ENCODE peak calls at places on chromosome 6, in ten cellular contexts. Y is IMR-90, M is brain microvascular endothelial cell, W is uterus, R is SK-N-SH, U is body of pancreas, K is mesendoderm, J is lung, O is lower lobe of right lung, X is aorta. L is an unnamed sample.
A peak's percentile ranks its signal among the peaks of the same experiment; 100 is the strongest.

GRCh38 chr6:121794630-121795029 is 359.2 kb downstream of the GJA1 start:
- DNase-seq in Y (peak; percentile 97), M (peak; percentile 95), W (no peak), R (no peak), U (no peak), K (peak; percentile 14), J (no peak), O (no peak), X (peak; percentile 50), L (no peak)

GRCh38 chr6:72626126-72626525 is 4.3 kb downstream of the KCNQ5 start:
- DNase-seq in Y (no peak), M (no peak), W (no peak), R (no peak), U (no peak), K (peak; percentile 19), J (no peak), O (no peak), X (no peak), L (no peak)

GRCh38 chr6:46293641-46294316 is 123.0 kb upstream of the ENPP5 start:
- DNase-seq in Y (no peak), M (no peak), W (no peak), R (no peak), U (no peak), K (no peak), J (no peak), O (no peak), X (no peak), L (no peak)

GRCh38 chr6:30075094-30075986 is at the start of gene RNF39:
- DNase-seq in Y (no peak), M (no peak), W (no peak), R (peak; percentile 60), U (no peak), K (no peak), J (peak; percentile 68), O (peak; percentile 48), X (no peak), L (no peak)

GRCh38 chr6:150229775-150230561 is 87.1 kb downstream of the PPP1R14C start:
- DNase-seq in Y (peak; percentile 56), M (no peak), W (no peak), R (no peak), U (no peak), K (peak; percentile 57), J (no peak), O (no peak), X (no peak), L (no peak)

GRCh38 chr6:52522151-52522626 is 54.7 kb downstream of the TRAM2 start:
- DNase-seq in Y (peak; percentile 79), M (peak; percentile 78), W (peak; percentile 65), R (peak; percentile 39), U (no peak), K (no peak), J (no peak), O (no peak), X (peak; percentile 84), L (no peak)

GRCh38 chr6:30770592-30770991 is 26.2 kb upstream of the IER3 start:
- DNase-seq in Y (no peak), M (no peak), W (no peak), R (no peak), U (no peak), K (no peak), J (no peak), O (no peak), X (no peak), L (no peak)

GRCh38 chr6:45692021-45692420 is 314.3 kb upstream of the SUPT3H start:
- DNase-seq in Y (no peak), M (no peak), W (no peak), R (no peak), U (no peak), K (no peak), J (no peak), O (no peak), X (no peak), L (no peak)

GRCh38 chr6:36973190-36973589 is 12.8 kb downstream of the MTCH1 start:
- DNase-seq in Y (no peak), M (no peak), W (no peak), R (no peak), U (no peak), K (no peak), J (no peak), O (no peak), X (no peak), L (no peak)

GRCh38 chr6:43256670-43257664 is 13.7 kb downstream of the TTBK1 start:
- DNase-seq in Y (no peak), M (no peak), W (no peak), R (no peak), U (no peak), K (no peak), J (no peak), O (no peak), X (no peak), L (no peak)

GRCh38 chr6:80211295-80211694 is 104.8 kb downstream of the BCKDHB start:
- DNase-seq in Y (peak; percentile 14), M (peak; percentile 7), W (no peak), R (no peak), U (no peak), K (no peak), J (no peak), O (no peak), X (no peak), L (no peak)

GRCh38 chr6:107491059-107491609 is 1.2 kb downstream of the SOBP start:
- DNase-seq in Y (peak; percentile 20), M (no peak), W (peak; percentile 65), R (peak; percentile 78), U (peak; percentile 39), K (peak; percentile 61), J (peak; percentile 38), O (peak; percentile 63), X (peak; percentile 81), L (peak; percentile 1)

GRCh38 chr6:149082320-149082719 is 235.2 kb upstream of the TAB2 start:
- DNase-seq in Y (peak; percentile 75), M (peak; percentile 80), W (peak; percentile 81), R (peak; percentile 58), U (peak; percentile 87), K (peak; percentile 72), J (peak; percentile 81), O (peak; percentile 75), X (peak; percentile 88), L (peak; percentile 86)
- H3K27ac ChIP-seq in Y (no peak overlapping the region), M (no peak overlapping the region), W (no peak overlapping the region), R (no peak overlapping the region), U (no peak overlapping the region), K (no peak overlapping the region), J (no peak overlapping the region), O (no peak overlapping the region), X (no peak overlapping the region), L (no peak overlapping the region)

DNA sequence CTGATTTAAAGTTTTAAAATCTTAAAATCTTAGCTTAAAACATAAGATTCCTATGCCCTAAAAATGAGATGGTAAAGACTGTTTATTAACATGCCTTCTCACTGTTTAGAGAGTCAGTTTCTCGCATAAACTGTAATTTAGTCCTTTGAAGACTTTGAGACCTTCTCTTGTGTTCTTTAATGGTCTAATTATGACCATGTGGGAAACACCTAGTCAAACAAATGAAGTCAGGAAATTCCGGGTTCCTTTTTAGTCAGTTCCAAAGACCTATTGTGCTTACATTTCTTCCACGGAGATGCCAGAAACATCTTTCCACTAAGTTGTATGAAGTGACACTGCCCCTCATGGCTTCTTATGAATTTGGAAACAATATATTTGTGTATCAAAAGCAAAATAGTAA is 64.2 kb upstream of the KIF25 start:
- DNase-seq in Y (no peak), M (no peak), W (no peak), R (no peak), U (no peak), K (no peak), J (no peak), O (no peak), X (no peak), L (no peak)
- H3K36me3 ChIP-seq in Y (peaks cover 1% of the 10 kb centered on the region), M (no peaks in the 10 kb centered on the region), W (no peaks in the 10 kb centered on the region), R (peaks cover 38% of the 10 kb centered on the region), U (no peaks in the 10 kb centered on the region), K (no peaks in the 10 kb centered on the region), J (peaks cover 16% of the 10 kb centered on the region), O (peaks cover 38% of the 10 kb centered on the region), X (peaks cover under 1% of the 10 kb centered on the region), L (no peaks in the 10 kb centered on the region)

GRCh38 chr6:133977983-133978895 is 25.2 kb downstream of the TBPL1 start:
- DNase-seq in Y (peak; percentile 86), M (peak; percentile 37), W (peak; percentile 28), R (peak; percentile 33), U (no peak), K (no peak), J (no peak), O (no peak), X (no peak), L (no peak)

GRCh38 chr6:133972388-133972787 is 19.4 kb downstream of the TBPL1 start:
- DNase-seq in Y (no peak), M (no peak), W (no peak), R (no peak), U (no peak), K (no peak), J (no peak), O (no peak), X (no peak), L (no peak)

GRCh38 chr6:133971861-133972260 is 18.8 kb downstream of the TBPL1 start:
- DNase-seq in Y (peak; percentile 36), M (no peak), W (no peak), R (no peak), U (no peak), K (no peak), J (no peak), O (no peak), X (no peak), L (no peak)

GRCh38 chr6:133969285-133969946 is 16.4 kb downstream of the TBPL1 start:
- DNase-seq in Y (no peak), M (no peak), W (no peak), R (no peak), U (no peak), K (no peak), J (no peak), O (no peak), X (no peak), L (no peak)

GRCh38 chr6:133973109-133973971 is 20.3 kb downstream of the TBPL1 start:
- DNase-seq in Y (peak; percentile 72), M (no peak), W (no peak), R (peak; percentile 47), U (no peak), K (peak; percentile 66), J (no peak), O (no peak), X (no peak), L (no peak)
- H3K27ac ChIP-seq in Y (no peak overlapping the region), M (no peak overlapping the region), W (peak overlapping the region; percentile 48), R (peak overlapping the region; percentile 1), U (no peak overlapping the region), K (no peak overlapping the region), J (no peak overlapping the region), O (no peak overlapping the region), X (no peak overlapping the region), L (no peak overlapping the region)

DNA sequence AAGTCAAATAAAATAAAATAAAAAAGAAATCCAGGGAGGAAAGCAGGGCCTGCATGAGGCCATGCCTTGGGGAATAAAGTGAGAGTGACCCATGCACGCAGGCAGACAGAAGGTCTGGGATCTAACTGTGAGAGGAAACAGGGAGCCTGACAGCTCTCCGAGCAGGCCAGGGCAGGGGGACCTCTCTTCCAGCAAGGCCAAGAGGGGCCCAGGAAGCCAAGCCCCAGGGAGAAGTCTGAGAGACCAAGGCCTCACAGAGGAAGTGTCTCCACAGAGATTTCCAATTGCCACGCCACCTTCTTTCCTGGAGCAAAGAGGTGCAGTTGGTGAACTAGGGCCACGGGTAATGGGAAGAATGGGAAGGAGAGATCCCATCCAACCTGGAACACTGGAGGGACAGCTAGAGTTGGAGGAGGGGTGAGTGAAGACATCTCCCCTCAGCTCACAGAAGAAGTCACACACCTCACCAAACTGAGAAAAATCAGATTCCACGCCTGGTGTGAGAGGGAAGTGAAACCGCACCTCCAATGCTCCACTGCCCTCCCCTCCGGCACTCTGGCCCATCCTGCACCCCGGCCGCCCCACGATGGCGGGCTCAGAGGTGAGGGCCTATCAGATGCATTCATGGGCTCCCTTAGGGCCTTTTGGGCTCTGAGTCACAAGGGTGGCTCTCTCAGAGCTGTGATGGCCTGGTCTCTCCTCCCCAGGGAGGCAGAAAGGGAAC is 25.1 kb upstream of the TAF8 start:
- DNase-seq in Y (no peak), M (no peak), W (no peak), R (no peak), U (no peak), K (no peak), J (no peak), O (no peak), X (peak; percentile 34), L (no peak)
- H3K36me3 ChIP-seq in Y (no peaks in the 10 kb centered on the region), M (no peaks in the 10 kb centered on the region), W (no peaks in the 10 kb centered on the region), R (no peaks in the 10 kb centered on the region), U (no peaks in the 10 kb centered on the region), K (no peaks in the 10 kb centered on the region), J (no peaks in the 10 kb centered on the region), O (peaks cover 24% of the 10 kb centered on the region), X (no peaks in the 10 kb centered on the region), L (peaks cover 14% of the 10 kb centered on the region)

L was measured in CD4-positive, alpha-beta memory T cell.